ENCODE peak calls at places on chromosomes 3 and 15, in four cellular contexts. One of them, this sample, is unnamed.
A peak's percentile ranks its signal among the peaks of the same experiment; 100 is the strongest.

GRCh38 chr3:139353920-139354556 is 10.2 kb downstream of the MRPS22 start:
- DNase-seq in activated T-cell treated with anti-CD3 and anti-CD28 coated beads, Interleukin-2, amount 50 U/mL, for 24 hours: no peak
- DNase-seq in stromal cell of bone marrow: peak; percentile 41
- DNase-seq in head of caudate nucleus: no peak
- DNase-seq in this sample: peak; percentile 61

GRCh38 chr3:97510795-97511194 is 253.8 kb upstream of the ARL6 start:
- DNase-seq in head of caudate nucleus: no peak
- DNase-seq in stromal cell of bone marrow: no peak
- DNase-seq in activated T-cell treated with anti-CD3 and anti-CD28 coated beads, Interleukin-2, amount 50 U/mL, for 24 hours: no peak
- DNase-seq in this sample: no peak

GRCh38 chr15:67103869-67104268 is 38.5 kb downstream of the SMAD3 start:
- DNase-seq in activated T-cell treated with anti-CD3 and anti-CD28 coated beads, Interleukin-2, amount 50 U/mL, for 24 hours: no peak
- DNase-seq in stromal cell of bone marrow: no peak
- DNase-seq in head of caudate nucleus: no peak
- DNase-seq in this sample: no peak

GRCh38 chr3:119800844-119801243 is 18.9 kb downstream of the NR1I2 start:
- DNase-seq in stromal cell of bone marrow: no peak
- DNase-seq in head of caudate nucleus: no peak
- DNase-seq in activated T-cell treated with anti-CD3 and anti-CD28 coated beads, Interleukin-2, amount 50 U/mL, for 24 hours: no peak
- DNase-seq in this sample: no peak

GRCh38 chr15:66878761-66879160 is 176.7 kb downstream of the SMAD6 start:
- DNase-seq in stromal cell of bone marrow: no peak
- DNase-seq in head of caudate nucleus: no peak
- DNase-seq in activated T-cell treated with anti-CD3 and anti-CD28 coated beads, Interleukin-2, amount 50 U/mL, for 24 hours: no peak
- DNase-seq in this sample: no peak

GRCh38 chr15:96385195-96385594 is 54.7 kb downstream of the NR2F2 start:
- DNase-seq in activated T-cell treated with anti-CD3 and anti-CD28 coated beads, Interleukin-2, amount 50 U/mL, for 24 hours: no peak
- DNase-seq in head of caudate nucleus: no peak
- DNase-seq in stromal cell of bone marrow: no peak
- DNase-seq in this sample: no peak

GRCh38 chr3:118245312-118245711 is 789.3 kb downstream of the IGSF11 start:
- DNase-seq in head of caudate nucleus: no peak
- DNase-seq in stromal cell of bone marrow: no peak
- DNase-seq in activated T-cell treated with anti-CD3 and anti-CD28 coated beads, Interleukin-2, amount 50 U/mL, for 24 hours: no peak
- DNase-seq in this sample: no peak

GRCh38 chr3:103048371-103048722 is 613.5 kb downstream of the ZPLD1 start:
- DNase-seq in activated T-cell treated with anti-CD3 and anti-CD28 coated beads, Interleukin-2, amount 50 U/mL, for 24 hours: no peak
- DNase-seq in stromal cell of bone marrow: no peak
- DNase-seq in head of caudate nucleus: no peak
- DNase-seq in this sample: peak; percentile 12

GRCh38 chr15:100873029-100873677 is 6.5 kb upstream of the ALDH1A3 start:
- DNase-seq in head of caudate nucleus: peak; percentile 83
- DNase-seq in stromal cell of bone marrow: peak; percentile 77
- DNase-seq in activated T-cell treated with anti-CD3 and anti-CD28 coated beads, Interleukin-2, amount 50 U/mL, for 24 hours: no peak
- DNase-seq in this sample: peak; percentile 88

GRCh38 chr3:194101592-194102432 is 34.1 kb upstream of the HES1 start:
- DNase-seq in stromal cell of bone marrow: no peak
- DNase-seq in activated T-cell treated with anti-CD3 and anti-CD28 coated beads, Interleukin-2, amount 50 U/mL, for 24 hours: no peak
- DNase-seq in head of caudate nucleus: no peak
- DNase-seq in this sample: no peak

GRCh38 chr3:73029321-73029796 is 32.1 kb upstream of the EBLN2 start:
- DNase-seq in activated T-cell treated with anti-CD3 and anti-CD28 coated beads, Interleukin-2, amount 50 U/mL, for 24 hours: no peak
- DNase-seq in head of caudate nucleus: no peak
- DNase-seq in stromal cell of bone marrow: peak; percentile 74
- DNase-seq in this sample: no peak

GRCh38 chr3:124057453-124057852 is 65.5 kb upstream of the ROPN1 start:
- DNase-seq in activated T-cell treated with anti-CD3 and anti-CD28 coated beads, Interleukin-2, amount 50 U/mL, for 24 hours: no peak
- DNase-seq in head of caudate nucleus: no peak
- DNase-seq in stromal cell of bone marrow: no peak
- DNase-seq in this sample: no peak

GRCh38 chr15:48371550-48371949 is 40.3 kb downstream of the DUT start:
- DNase-seq in stromal cell of bone marrow: no peak
- DNase-seq in activated T-cell treated with anti-CD3 and anti-CD28 coated beads, Interleukin-2, amount 50 U/mL, for 24 hours: no peak
- DNase-seq in head of caudate nucleus: no peak
- DNase-seq in this sample: no peak

GRCh38 chr3:38662544-38662943 is 13.1 kb upstream of the SCN5A start:
- DNase-seq in activated T-cell treated with anti-CD3 and anti-CD28 coated beads, Interleukin-2, amount 50 U/mL, for 24 hours: no peak
- DNase-seq in head of caudate nucleus: no peak
- DNase-seq in stromal cell of bone marrow: no peak
- DNase-seq in this sample: no peak

GRCh38 chr15:96264801-96265515 is 65.5 kb upstream of the NR2F2 start:
- DNase-seq in head of caudate nucleus: no peak
- DNase-seq in stromal cell of bone marrow: no peak
- DNase-seq in activated T-cell treated with anti-CD3 and anti-CD28 coated beads, Interleukin-2, amount 50 U/mL, for 24 hours: no peak
- DNase-seq in this sample: no peak

GRCh38 chr3:25620508-25620907 is 44.2 kb downstream of the TOP2B start:
- DNase-seq in head of caudate nucleus: no peak
- DNase-seq in stromal cell of bone marrow: no peak
- DNase-seq in activated T-cell treated with anti-CD3 and anti-CD28 coated beads, Interleukin-2, amount 50 U/mL, for 24 hours: no peak
- DNase-seq in this sample: no peak

GRCh38 chr3:99366663-99367429 is 271.5 kb upstream of the COL8A1 start:
- DNase-seq in head of caudate nucleus: no peak
- DNase-seq in activated T-cell treated with anti-CD3 and anti-CD28 coated beads, Interleukin-2, amount 50 U/mL, for 24 hours: no peak
- DNase-seq in stromal cell of bone marrow: no peak
- DNase-seq in this sample: no peak

GRCh38 chr15:44045661-44046060 is 149.4 kb downstream of the FRMD5 start:
- DNase-seq in stromal cell of bone marrow: no peak
- DNase-seq in activated T-cell treated with anti-CD3 and anti-CD28 coated beads, Interleukin-2, amount 50 U/mL, for 24 hours: no peak
- DNase-seq in head of caudate nucleus: no peak
- DNase-seq in this sample: no peak

GRCh38 chr3:50474717-50475116 is 28.7 kb downstream of the CACNA2D2 start:
- DNase-seq in stromal cell of bone marrow: peak; percentile 18
- DNase-seq in head of caudate nucleus: no peak
- DNase-seq in activated T-cell treated with anti-CD3 and anti-CD28 coated beads, Interleukin-2, amount 50 U/mL, for 24 hours: no peak
- DNase-seq in this sample: no peak

GRCh38 chr3:123641084-123641462 is 56.2 kb upstream of the HACD2 start:
- DNase-seq in stromal cell of bone marrow: no peak
- DNase-seq in activated T-cell treated with anti-CD3 and anti-CD28 coated beads, Interleukin-2, amount 50 U/mL, for 24 hours: no peak
- DNase-seq in head of caudate nucleus: no peak
- DNase-seq in this sample: no peak

GRCh38 chr15:82572311-82572710 is 32.1 kb upstream of the RPS17 start:
- DNase-seq in stromal cell of bone marrow: no peak
- DNase-seq in head of caudate nucleus: peak; percentile 45
- DNase-seq in activated T-cell treated with anti-CD3 and anti-CD28 coated beads, Interleukin-2, amount 50 U/mL, for 24 hours: no peak
- DNase-seq in this sample: peak; percentile 56

GRCh38 chr3:171230857-171231256 is 204.3 kb upstream of the SLC2A2 start:
- DNase-seq in stromal cell of bone marrow: no peak
- DNase-seq in head of caudate nucleus: no peak
- DNase-seq in activated T-cell treated with anti-CD3 and anti-CD28 coated beads, Interleukin-2, amount 50 U/mL, for 24 hours: no peak
- DNase-seq in this sample: no peak

GRCh38 chr3:50227390-50228183 is 8.4 kb upstream of the GNAI2 start:
- DNase-seq in stromal cell of bone marrow: peak; percentile 80
- DNase-seq in activated T-cell treated with anti-CD3 and anti-CD28 coated beads, Interleukin-2, amount 50 U/mL, for 24 hours: peak; percentile 94
- DNase-seq in head of caudate nucleus: peak; percentile 68
- DNase-seq in this sample: peak; percentile 90

GRCh38 chr3:160163259-160163878 is 61.9 kb upstream of the C3orf80 start:
- DNase-seq in stromal cell of bone marrow: peak; percentile 21
- DNase-seq in activated T-cell treated with anti-CD3 and anti-CD28 coated beads, Interleukin-2, amount 50 U/mL, for 24 hours: no peak
- DNase-seq in head of caudate nucleus: no peak
- DNase-seq in this sample: peak; percentile 31

GRCh38 chr3:66885326-66886000 is 112.6 kb upstream of the KBTBD8 start:
- DNase-seq in head of caudate nucleus: no peak
- DNase-seq in stromal cell of bone marrow: peak; percentile 11
- DNase-seq in activated T-cell treated with anti-CD3 and anti-CD28 coated beads, Interleukin-2, amount 50 U/mL, for 24 hours: no peak
- DNase-seq in this sample: no peak

GRCh38 chr15:80999623-81000036 is 1.1 kb upstream of the TLNRD1 start:
- DNase-seq in stromal cell of bone marrow: no peak
- DNase-seq in head of caudate nucleus: no peak
- DNase-seq in activated T-cell treated with anti-CD3 and anti-CD28 coated beads, Interleukin-2, amount 50 U/mL, for 24 hours: peak; percentile 72
- DNase-seq in this sample: no peak

GRCh38 chr3:181694805-181695660 is 16.7 kb upstream of the SOX2 start:
- DNase-seq in head of caudate nucleus: peak; percentile 62
- DNase-seq in activated T-cell treated with anti-CD3 and anti-CD28 coated beads, Interleukin-2, amount 50 U/mL, for 24 hours: no peak
- DNase-seq in stromal cell of bone marrow: no peak
- DNase-seq in this sample: peak; percentile 78

GRCh38 chr3:46395210-46395661 is 11.6 kb downstream of the CCR5AS start:
- DNase-seq in head of caudate nucleus: peak; percentile 51
- DNase-seq in activated T-cell treated with anti-CD3 and anti-CD28 coated beads, Interleukin-2, amount 50 U/mL, for 24 hours: no peak
- DNase-seq in stromal cell of bone marrow: no peak
- DNase-seq in this sample: no peak

This sample was measured in Ammon's horn.